ENCODE peak calls at places on chromosomes 11 and 22, in ten cellular contexts. Q is activated naive CD4-positive, alpha-beta T cell; X is pancreas; Y is SHP77; R is GM06990; A is naive thymus-derived CD8-positive, alpha-beta T cell; W is body of pancreas; L is amniotic epithelial cell; B is HEK293T; O is EH. K is an unnamed sample.

GRCh38 chr22:25722223-25723015 is 19.6 kb upstream of the MYO18B start:
- DNase-seq in B (no peak), R (no peak), A (no peak), L (peak; percentile 76), W (no peak), O (peak; percentile 3), Q (no peak), Y (no peak), X (no peak), K (no peak)

GRCh38 chr11:113477321-113477720 is 2.1 kb upstream of the DRD2 start:
- DNase-seq in R (no peak), O (no peak), B (peak; percentile 18), X (no peak), Y (peak; percentile 44), A (no peak), W (no peak), L (peak; percentile 15), Q (no peak), K (no peak)

GRCh38 chr11:93532285-93532789 is 10.9 kb downstream of the SMCO4 start:
- DNase-seq in W (no peak), L (peak; percentile 28), X (no peak), B (no peak), Y (no peak), R (no peak), Q (no peak), O (peak; percentile 47), A (no peak), K (no peak)

GRCh38 chr22:23698094-23698493 is 7.3 kb downstream of the RGL4 start:
- DNase-seq in A (no peak), X (no peak), L (no peak), Y (no peak), O (no peak), B (no peak), R (no peak), W (no peak), Q (no peak), K (no peak)

GRCh38 chr11:88508808-88509581 is 171.5 kb upstream of the CTSC start:
- DNase-seq in Y (no peak), B (no peak), L (no peak), A (no peak), X (no peak), O (peak; percentile 25), Q (no peak), R (peak; percentile 48), W (no peak), K (no peak)

GRCh38 chr22:29026579-29026978 is 35.1 kb downstream of the C22orf31 start:
- DNase-seq in Y (no peak), X (no peak), W (no peak), O (no peak), Q (no peak), R (no peak), L (no peak), B (no peak), A (no peak), K (no peak)

GRCh38 chr11:2276999-2277328 is 6.6 kb upstream of the ASCL2 start:
- DNase-seq in X (no peak), L (no peak), W (no peak), R (no peak), Q (no peak), B (no peak), Y (no peak), A (peak; percentile 15), O (peak; percentile 22), K (no peak)

GRCh38 chr11:78231962-78232459 is 43.3 kb downstream of the USP35 start:
- DNase-seq in X (no peak), B (no peak), O (peak; percentile 85), W (no peak), R (no peak), Y (no peak), L (peak; percentile 73), Q (no peak), A (no peak), K (no peak)

GRCh38 chr11:11798586-11799438 is 43.0 kb upstream of the USP47 start:
- DNase-seq in L (peak; percentile 66), B (peak; percentile 28), A (peak; percentile 89), W (peak; percentile 88), X (peak; percentile 33), R (peak; percentile 25), Y (peak; percentile 8), O (peak; percentile 77), Q (peak; percentile 3), K (peak; percentile 79)

GRCh38 chr11:87281496-87281895 is 243.8 kb downstream of the TMEM135 start:
- DNase-seq in B (no peak), R (no peak), Q (no peak), Y (no peak), O (peak; percentile 41), L (peak; percentile 87), A (no peak), W (no peak), X (no peak), K (no peak)

GRCh38 chr11:85844439-85845051 is 10.6 kb upstream of the CCDC83 start:
- DNase-seq in L (peak; percentile 86), O (peak; percentile 50), B (no peak), Y (no peak), W (peak; percentile 26), R (no peak), X (no peak), Q (no peak), A (no peak), K (no peak)